ENCODE peak calls at places on chromosome 10, in nine cellular contexts. T is GM06990, K is foreskin fibroblast, H is Peyer's patch, S is HTR-8/SVneo, A is upper lobe of right lung, C is body of pancreas, N is posterior vena cava, J is NCI-H1092. D is an unnamed sample.

GRCh38 chr10:15253951-15254807 is 85.7 kb upstream of the NMT2 start:
- DNase-seq in T (no peak), K (no peak), H (no peak), S (no peak), A (no peak), C (peak; percentile 62), N (no peak), J (no peak), D (no peak)

GRCh38 chr10:104322416-104322782 is 15.9 kb downstream of the ITPRIP start:
- DNase-seq in T (no peak), K (no peak), H (no peak), S (no peak), A (no peak), C (peak; percentile 63), N (peak; percentile 79), J (no peak), D (no peak)

GRCh38 chr10:24744966-24745365 is 21.3 kb upstream of the ARHGAP21 start:
- DNase-seq in T (no peak), K (no peak), H (no peak), S (no peak), A (no peak), C (no peak), N (no peak), J (no peak), D (no peak)

GRCh38 chr10:131997366-131998049 is 15.8 kb upstream of the BNIP3 start:
- DNase-seq in T (no peak), K (peak; percentile 90), H (no peak), S (peak; percentile 19), A (peak; percentile 92), C (peak; percentile 88), N (peak; percentile 87), J (no peak), D (no peak)

GRCh38 chr10:132674311-132674710 is 111.6 kb downstream of the NKX6-2 start:
- DNase-seq in T (no peak), K (no peak), H (no peak), S (no peak), A (no peak), C (no peak), N (peak; percentile 52), J (no peak), D (no peak)

GRCh38 chr10:71213127-71213616 is 802 bp downstream of the UNC5B start:
- DNase-seq in T (peak; percentile 32), K (peak; percentile 73), H (peak; percentile 24), S (peak; percentile 59), A (peak; percentile 81), C (peak; percentile 80), N (peak; percentile 83), J (peak; percentile 29), D (no peak)

GRCh38 chr10:25068152-25069058 is 52.0 kb downstream of the THNSL1 start:
- DNase-seq in T (no peak), K (peak; percentile 63), H (no peak), S (peak; percentile 56), A (no peak), C (no peak), N (no peak), J (no peak), D (no peak)

GRCh38 chr10:75651452-75651851 is 220.0 kb downstream of the LRMDA start:
- DNase-seq in T (no peak), K (no peak), H (no peak), S (peak; percentile 21), A (no peak), C (peak; percentile 36), N (no peak), J (no peak), D (no peak)

GRCh38 chr10:1516492-1517224 is 220.7 kb downstream of the ADARB2 start:
- DNase-seq in T (no peak), K (no peak), H (no peak), S (no peak), A (no peak), C (no peak), N (no peak), J (no peak), D (no peak)

GRCh38 chr10:17984056-17984455 is 32.3 kb downstream of the SLC39A12 start:
- DNase-seq in T (peak; percentile 71), K (peak; percentile 31), H (no peak), S (peak; percentile 17), A (no peak), C (no peak), N (no peak), J (no peak), D (no peak)

GRCh38 chr10:501596-501995 is 187.9 kb downstream of the DIP2C start:
- DNase-seq in T (no peak), K (no peak), H (no peak), S (no peak), A (peak; percentile 51), C (peak; percentile 60), N (peak; percentile 40), J (no peak), D (no peak)

GRCh38 chr10:95661818-95662217 is 5.3 kb upstream of the ALDH18A1 start:
- DNase-seq in T (no peak), K (no peak), H (no peak), S (no peak), A (no peak), C (no peak), N (no peak), J (no peak), D (no peak)

GRCh38 chr10:133456041-133456951 is 2.6 kb downstream of the SCART1 start:
- DNase-seq in T (no peak), K (no peak), H (peak; percentile 8), S (no peak), A (no peak), C (no peak), N (peak; percentile 73), J (no peak), D (no peak)

GRCh38 chr10:131169146-131169545 is 142.4 kb downstream of the TCERG1L start:
- DNase-seq in T (no peak), K (no peak), H (no peak), S (no peak), A (no peak), C (no peak), N (peak; percentile 22), J (no peak), D (no peak)

GRCh38 chr10:71044720-71045119 is 156.4 kb upstream of the PCBD1 start:
- DNase-seq in T (no peak), K (no peak), H (no peak), S (no peak), A (no peak), C (peak; percentile 56), N (peak; percentile 23), J (no peak), D (no peak)

GRCh38 chr10:12796431-12797185 is 204.9 kb downstream of the CCDC3 start:
- DNase-seq in T (no peak), K (no peak), H (no peak), S (no peak), A (no peak), C (no peak), N (no peak), J (no peak), D (no peak)

GRCh38 chr10:116668446-116668845 is 47.7 kb downstream of the PNLIPRP2 start:
- DNase-seq in T (no peak), K (no peak), H (no peak), S (no peak), A (no peak), C (no peak), N (no peak), J (no peak), D (no peak)

GRCh38 chr10:94677691-94678090 is 5.8 kb upstream of the CYP2C18 start:
- DNase-seq in T (no peak), K (no peak), H (no peak), S (no peak), A (no peak), C (peak; percentile 8), N (no peak), J (no peak), D (no peak)

GRCh38 chr10:84545651-84546050 is 217.3 kb downstream of the CCSER2 start:
- DNase-seq in T (no peak), K (no peak), H (no peak), S (no peak), A (no peak), C (no peak), N (no peak), J (no peak), D (no peak)

GRCh38 chr10:7333995-7334964 is 76.6 kb downstream of the SFMBT2 start:
- DNase-seq in T (no peak), K (no peak), H (no peak), S (no peak), A (no peak), C (no peak), N (no peak), J (no peak), D (no peak)

GRCh38 chr10:56035489-56035888 is 325.6 kb downstream of the ZWINT start:
- DNase-seq in T (no peak), K (no peak), H (no peak), S (no peak), A (peak; percentile 12), C (no peak), N (no peak), J (no peak), D (no peak)

GRCh38 chr10:1465421-1465902 is 271.9 kb downstream of the ADARB2 start:
- DNase-seq in T (peak; percentile 64), K (no peak), H (peak; percentile 37), S (no peak), A (peak; percentile 55), C (no peak), N (no peak), J (no peak), D (no peak)

GRCh38 chr10:48697821-48698764 is 13.4 kb downstream of the WDFY4 start:
- DNase-seq in T (no peak), K (no peak), H (no peak), S (no peak), A (no peak), C (no peak), N (no peak), J (no peak), D (no peak)

GRCh38 chr10:114337510-114338462 is 66.5 kb downstream of the AFAP1L2 start:
- DNase-seq in T (no peak), K (no peak), H (no peak), S (no peak), A (no peak), C (no peak), N (no peak), J (no peak), D (no peak)